ENCODE peak calls at places on chromosomes 1 and 21, in four cellular contexts. One of them, this sample, is unnamed.

GRCh38 chr1:7808253-7808844 is 24.3 kb downstream of the PER3 start:
- DNase-seq in K562: no peak
- DNase-seq in HCT116: peak
- DNase-seq in HepG2: peak
- DNase-seq in this sample: no peak

GRCh38 chr1:6825828-6826227 is 40.6 kb downstream of the CAMTA1 start:
- DNase-seq in K562: no peak
- DNase-seq in HCT116: no peak
- DNase-seq in HepG2: no peak
- DNase-seq in this sample: no peak

GRCh38 chr1:1208713-1209433 is 2.5 kb upstream of the TNFRSF18 start:
- DNase-seq in K562: peak
- DNase-seq in HCT116: no peak
- DNase-seq in HepG2: no peak
- DNase-seq in this sample: no peak

GRCh38 chr1:153379591-153379990 is 4.2 kb upstream of the S100A12 start:
- DNase-seq in K562: no peak
- DNase-seq in HCT116: no peak
- DNase-seq in HepG2: no peak
- DNase-seq in this sample: no peak

GRCh38 chr1:22665752-22666151 is 12.7 kb downstream of the C1QB start:
- DNase-seq in K562: peak
- DNase-seq in HCT116: peak
- DNase-seq in HepG2: no peak
- DNase-seq in this sample: no peak

GRCh38 chr21:7917729-7918128 is 2603.7 kb upstream of the TPTE start:
- DNase-seq in K562: no peak
- DNase-seq in HCT116: no peak
- DNase-seq in HepG2: no peak
- DNase-seq in this sample: no peak

GRCh38 chr1:232499151-232499550 is 130.8 kb downstream of the SIPA1L2 start:
- DNase-seq in K562: no peak
- DNase-seq in HCT116: no peak
- DNase-seq in HepG2: no peak
- DNase-seq in this sample: no peak

GRCh38 chr1:8169364-8170058 is 143.4 kb upstream of the ERRFI1 start:
- DNase-seq in K562: no peak
- DNase-seq in HCT116: no peak
- DNase-seq in HepG2: peak
- DNase-seq in this sample: no peak

GRCh38 chr1:43930168-43930948 is 3.2 kb upstream of the ARTN start:
- DNase-seq in K562: peak
- DNase-seq in HCT116: peak
- DNase-seq in HepG2: no peak
- DNase-seq in this sample: no peak

GRCh38 chr1:64685942-64686341 is 58.9 kb upstream of the RAVER2 start:
- DNase-seq in K562: no peak
- DNase-seq in HCT116: no peak
- DNase-seq in HepG2: no peak
- DNase-seq in this sample: no peak

GRCh38 chr1:156407344-156407743 is 38.3 kb downstream of the RHBG start:
- DNase-seq in K562: no peak
- DNase-seq in HCT116: no peak
- DNase-seq in HepG2: no peak
- DNase-seq in this sample: no peak

GRCh38 chr1:114105401-114105979 is 48.2 kb downstream of the SYT6 start:
- DNase-seq in K562: peak
- DNase-seq in HCT116: no peak
- DNase-seq in HepG2: no peak
- DNase-seq in this sample: no peak

GRCh38 chr1:114107474-114108175 is 46.0 kb downstream of the SYT6 start:
- DNase-seq in K562: no peak
- DNase-seq in HCT116: no peak
- DNase-seq in HepG2: no peak
- DNase-seq in this sample: no peak

GRCh38 chr1:114110011-114110410 is 43.7 kb downstream of the SYT6 start:
- DNase-seq in K562: no peak
- DNase-seq in HCT116: no peak
- DNase-seq in HepG2: no peak
- DNase-seq in this sample: no peak

GRCh38 chr1:114111731-114112661 is 41.7 kb downstream of the SYT6 start:
- DNase-seq in K562: no peak
- DNase-seq in HCT116: no peak
- DNase-seq in HepG2: no peak
- DNase-seq in this sample: no peak

GRCh38 chr1:114108741-114109255 is 44.9 kb downstream of the SYT6 start:
- DNase-seq in K562: no peak
- DNase-seq in HCT116: no peak
- DNase-seq in HepG2: no peak
- DNase-seq in this sample: no peak
- TF ChIP-seq SIN3A in K562: no peak
- TF ChIP-seq SIN3A in HCT116: no peak
- TF ChIP-seq SIN3A in HepG2: no peak
- TF ChIP-seq SIN3A in this sample: no peak

DNA sequence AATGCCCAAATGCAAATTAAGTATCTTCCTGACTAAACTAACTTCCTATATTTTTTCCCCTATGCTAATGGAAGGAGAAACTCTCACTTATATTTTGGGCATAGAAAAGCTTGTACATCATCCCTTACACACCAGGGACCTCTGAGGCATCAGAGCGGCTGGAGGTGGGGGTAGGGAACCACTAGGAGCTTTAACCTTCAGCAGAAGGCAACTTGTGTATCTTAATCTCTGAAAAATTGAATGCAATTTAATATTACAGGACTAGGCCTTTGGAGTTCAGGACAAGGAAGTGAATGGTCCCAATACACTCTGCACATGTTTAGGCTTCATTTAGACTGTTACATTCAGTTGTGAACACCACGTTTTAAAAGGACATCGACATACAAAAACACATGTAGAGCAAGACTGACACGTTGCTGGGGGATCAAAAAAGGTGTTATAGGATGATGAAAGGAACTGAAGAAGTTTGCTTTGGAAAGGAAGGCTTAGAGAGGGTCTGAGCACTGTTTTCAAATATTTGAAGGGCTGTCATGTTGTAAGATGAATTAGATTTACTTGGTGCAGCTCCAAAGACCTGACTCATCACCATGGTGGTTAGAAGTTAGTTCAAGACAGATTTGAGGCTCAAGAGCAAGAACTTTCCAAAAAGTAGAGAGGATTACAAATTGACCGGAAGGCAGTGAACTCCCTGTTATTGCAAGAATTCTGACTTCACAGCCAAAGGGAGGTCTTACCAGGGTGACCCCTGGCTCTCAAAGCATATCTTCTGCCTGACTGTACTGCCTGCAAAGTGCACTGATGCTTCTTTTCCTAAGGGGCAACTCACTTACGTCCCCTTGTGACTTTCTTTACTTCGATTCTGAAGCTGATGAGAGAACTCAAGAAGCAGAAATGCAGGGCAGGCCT is 86.1 kb downstream of the NAV1 start:
- DNase-seq in K562: no peak
- DNase-seq in HCT116: no peak
- DNase-seq in HepG2: no peak
- DNase-seq in this sample: no peak
- TF ChIP-seq TCF7L2 in K562: no peak
- TF ChIP-seq TCF7L2 in HCT116: no peak
- TF ChIP-seq TCF7L2 in HepG2: no peak
- TF ChIP-seq TCF7L2 in this sample: no peak

DNA sequence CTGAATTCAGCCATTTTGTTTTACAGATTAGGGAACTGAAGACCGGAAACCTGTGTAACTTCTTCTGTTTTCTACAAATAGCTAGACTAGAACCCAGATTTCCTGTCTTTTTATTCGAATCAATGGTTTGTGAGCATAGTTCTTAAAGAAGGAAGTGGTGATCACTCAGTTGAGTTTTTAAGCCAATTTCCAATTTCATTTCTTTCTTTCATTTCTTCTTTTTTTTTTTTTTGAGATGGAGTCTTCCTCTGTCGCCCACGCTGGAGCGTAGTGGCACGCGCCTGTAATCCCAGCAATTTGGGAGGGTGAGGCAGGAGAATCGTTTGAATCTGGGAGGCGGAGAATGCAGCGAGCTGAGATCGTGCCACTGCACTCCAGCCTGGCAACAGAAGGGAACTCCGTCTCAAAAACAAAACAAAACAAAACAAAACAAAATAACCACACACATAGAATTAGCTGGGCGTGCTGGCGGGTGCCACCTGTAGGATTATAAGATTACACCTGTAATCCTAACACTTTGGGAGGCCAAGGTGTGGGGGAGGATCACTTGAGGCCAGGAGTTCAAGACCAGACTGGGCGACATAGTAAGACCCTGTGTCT is 3.0 kb upstream of the MDM4 start:
- DNase-seq in K562: no peak
- DNase-seq in HCT116: no peak
- DNase-seq in HepG2: no peak
- DNase-seq in this sample: no peak
- TF ChIP-seq CTCF in K562: no peak
- TF ChIP-seq CTCF in HCT116: no peak
- TF ChIP-seq CTCF in HepG2: no peak
- TF ChIP-seq CTCF in this sample: no peak

DNA sequence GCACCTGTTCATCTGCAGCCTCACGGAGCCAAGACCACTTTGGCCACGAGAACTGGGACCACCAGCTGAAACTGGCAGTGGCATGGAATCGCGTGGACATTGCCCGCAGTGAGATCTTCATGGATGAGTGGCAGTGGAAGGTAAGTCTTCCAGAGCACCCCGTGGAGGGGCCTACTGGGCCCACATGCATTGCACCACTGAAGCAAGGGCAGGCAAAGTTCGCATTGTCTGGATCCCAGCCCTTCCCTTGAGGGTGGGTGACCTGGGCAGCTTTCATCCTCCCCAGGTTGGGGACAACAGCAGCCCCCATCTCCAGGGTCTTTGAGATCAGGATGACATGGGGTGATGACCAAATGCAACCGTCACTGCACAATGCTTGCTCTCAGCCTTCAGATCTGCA is 37.5 kb downstream of the TRPM2 start:
- DNase-seq in K562: no peak
- DNase-seq in HCT116: no peak
- DNase-seq in HepG2: no peak
- DNase-seq in this sample: no peak
- TF ChIP-seq SIN3A in K562: no peak
- TF ChIP-seq SIN3A in HCT116: no peak
- TF ChIP-seq SIN3A in HepG2: no peak
- TF ChIP-seq SIN3A in this sample: no peak

GRCh38 chr1:12745126-12745991 is 641 bp upstream of the CFAP107 start:
- DNase-seq in K562: no peak
- DNase-seq in HCT116: no peak
- DNase-seq in HepG2: no peak
- DNase-seq in this sample: no peak

GRCh38 chr1:12741946-12742345 is 4.1 kb upstream of the CFAP107 start:
- DNase-seq in K562: no peak
- DNase-seq in HCT116: no peak
- DNase-seq in HepG2: no peak
- DNase-seq in this sample: no peak

GRCh38 chr1:12748778-12749355 is 2.9 kb downstream of the CFAP107 start:
- DNase-seq in K562: no peak
- DNase-seq in HCT116: no peak
- DNase-seq in HepG2: no peak
- DNase-seq in this sample: no peak

GRCh38 chr1:12745992-12746323 is at the start of gene CFAP107:
- DNase-seq in K562: no peak
- DNase-seq in HCT116: no peak
- DNase-seq in HepG2: no peak
- DNase-seq in this sample: no peak
- TF ChIP-seq TCF7L2 in K562: no peak
- TF ChIP-seq TCF7L2 in HCT116: no peak
- TF ChIP-seq TCF7L2 in HepG2: no peak
- TF ChIP-seq TCF7L2 in this sample: no peak

DNA sequence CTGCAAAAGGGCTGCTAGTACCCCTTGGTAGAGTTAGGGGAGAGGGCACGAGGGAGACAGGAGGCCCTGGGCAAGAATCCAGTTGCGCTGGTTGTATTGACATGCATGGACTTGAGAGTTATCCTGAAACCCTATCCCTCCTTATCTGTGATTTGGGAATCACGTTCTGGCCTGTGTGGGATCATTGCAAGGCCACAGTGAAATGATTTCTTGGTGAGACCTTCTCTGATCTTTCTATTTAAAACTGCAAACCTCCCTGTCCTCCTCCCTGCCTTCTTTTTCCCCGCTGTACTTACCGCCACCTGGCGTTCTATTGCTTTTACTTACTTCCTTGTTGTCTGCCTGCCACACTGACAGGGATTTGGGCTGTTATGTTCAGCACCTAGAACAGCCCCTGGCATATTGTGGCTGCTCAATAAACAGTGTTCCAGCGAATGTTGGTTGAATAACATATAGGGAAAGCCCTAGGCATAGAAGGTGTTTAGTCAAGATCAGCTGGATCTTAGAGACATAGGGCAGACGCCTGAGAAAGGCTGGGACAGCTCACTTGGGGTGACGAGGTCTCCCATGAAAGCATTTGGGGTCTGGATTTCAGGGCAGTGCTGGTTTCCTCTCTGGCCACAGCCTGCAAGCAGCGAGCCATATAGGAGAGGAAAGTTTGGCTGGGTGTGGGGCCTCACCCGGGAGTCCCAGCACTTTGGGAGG is 25.6 kb downstream of the ALPL start:
- DNase-seq in K562: peak
- DNase-seq in HCT116: peak
- DNase-seq in HepG2: peak
- DNase-seq in this sample: peak
- TF ChIP-seq CTCF in K562: peak
- TF ChIP-seq CTCF in HCT116: peak
- TF ChIP-seq CTCF in HepG2: peak
- TF ChIP-seq CTCF in this sample: peak

DNA sequence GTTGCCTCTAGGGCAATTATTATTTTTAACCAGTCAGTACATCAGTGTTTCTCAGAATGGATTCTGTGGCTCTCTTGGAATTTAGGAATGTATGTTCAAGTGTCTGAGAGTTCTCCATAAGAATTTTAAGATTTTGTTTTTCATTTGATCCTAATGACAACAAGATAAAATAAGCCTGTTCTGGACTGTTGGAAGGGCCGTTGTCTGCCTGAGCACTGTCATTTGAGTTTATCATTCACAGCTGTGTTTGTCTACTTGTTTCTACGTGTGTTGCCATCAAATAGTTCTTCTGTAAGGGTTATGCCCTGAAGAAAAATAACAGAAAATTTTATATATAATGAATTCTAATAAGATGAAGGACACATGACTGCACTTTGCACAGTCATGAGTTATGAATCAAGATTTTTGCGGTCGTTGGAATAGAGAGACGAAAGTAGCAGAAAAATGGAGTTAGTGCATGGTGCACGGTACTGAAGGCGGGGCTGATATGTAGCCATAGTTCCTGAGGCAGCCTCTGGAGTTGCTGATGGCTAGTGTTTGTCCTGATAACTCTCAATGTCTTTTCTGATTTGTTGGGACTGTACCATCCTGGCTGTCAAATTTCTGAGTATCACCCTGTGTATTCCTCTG is 92.5 kb downstream of the NOS1AP start:
- DNase-seq in K562: no peak
- DNase-seq in HCT116: no peak
- DNase-seq in HepG2: no peak
- DNase-seq in this sample: no peak
- TF ChIP-seq SIN3A in K562: no peak
- TF ChIP-seq SIN3A in HCT116: no peak
- TF ChIP-seq SIN3A in HepG2: no peak
- TF ChIP-seq SIN3A in this sample: no peak